ENCODE peak calls at places on chromosomes 5 and 9, in six cellular contexts. J is psoas muscle; Y is aorta; H is uterus; D is CD4-positive, alpha-beta T cell; S is colonic mucosa. P is an unnamed sample.
A peak's percentile ranks its signal among the peaks of the same experiment; 100 is the strongest.

GRCh38 chr5:77305921-77306320 is 95.4 kb downstream of the PDE8B start:
- DNase-seq in H (peak; percentile 53), J (no peak), D (no peak), S (no peak), Y (no peak), P (no peak)

GRCh38 chr9:85223506-85224108 is 518.1 kb downstream of the AGTPBP1 start:
- DNase-seq in Y (no peak), J (no peak), H (no peak), S (no peak), D (no peak), P (no peak)

GRCh38 chr9:96089425-96089824 is 212.6 kb downstream of the HSD17B3 start:
- DNase-seq in Y (no peak), J (no peak), S (no peak), H (no peak), D (no peak), P (no peak)

GRCh38 chr9:109418827-109419226 is 79.3 kb downstream of the PTPN3 start:
- DNase-seq in J (no peak), S (no peak), Y (no peak), D (no peak), H (no peak), P (peak; percentile 42)

GRCh38 chr5:83469075-83469474 is 2.5 kb upstream of the VCAN start:
- DNase-seq in Y (no peak), S (no peak), D (no peak), H (no peak), J (no peak), P (no peak)

GRCh38 chr5:124803617-124804331 is 57.3 kb upstream of the ZNF608 start:
- DNase-seq in D (no peak), H (no peak), Y (no peak), J (no peak), S (no peak), P (no peak)

GRCh38 chr9:35812025-35812602 is at the start of gene SPAG8:
- DNase-seq in Y (peak; percentile 97), J (peak; percentile 97), S (peak; percentile 95), H (peak; percentile 92), D (peak; percentile 90), P (peak; percentile 86)

GRCh38 chr9:99093492-99093791 is 11.5 kb upstream of the TGFBR1 start:
- DNase-seq in H (no peak), Y (no peak), D (no peak), J (no peak), S (no peak), P (no peak)

GRCh38 chr9:5389109-5389732 is 48.5 kb downstream of the PLGRKT start:
- DNase-seq in J (no peak), S (no peak), D (no peak), H (no peak), Y (no peak), P (no peak)

GRCh38 chr9:87100001-87100400 is 152.7 kb upstream of the GAS1 start:
- DNase-seq in S (no peak), J (no peak), H (no peak), Y (no peak), D (no peak), P (no peak)

GRCh38 chr5:131952286-131952857 is 6.9 kb upstream of the MEIKIN start:
- DNase-seq in Y (no peak), S (no peak), J (no peak), H (no peak), D (no peak), P (no peak)

GRCh38 chr5:157670662-157671591 is at the start of gene C5orf52:
- DNase-seq in H (peak; percentile 45), S (peak; percentile 91), Y (peak; percentile 57), J (no peak), D (no peak), P (no peak)

GRCh38 chr5:1860949-1861348 is 21.8 kb downstream of the IRX4 start:
- DNase-seq in S (no peak), D (no peak), J (no peak), H (no peak), Y (no peak), P (no peak)

GRCh38 chr5:137488974-137489373 is 10.2 kb downstream of the SPOCK1 start:
- DNase-seq in J (no peak), D (no peak), S (no peak), Y (no peak), H (no peak), P (no peak)

GRCh38 chr5:100273846-100274580 is 261.2 kb upstream of the FAM174A start:
- DNase-seq in H (no peak), Y (no peak), S (no peak), J (no peak), D (no peak), P (no peak)

GRCh38 chr5:145637396-145637795 is 197.7 kb downstream of the PRELID2 start:
- DNase-seq in H (no peak), J (no peak), S (no peak), Y (no peak), D (no peak), P (no peak)

GRCh38 chr5:65390208-65390607 is 91.5 kb downstream of the ADAMTS6 start:
- DNase-seq in S (no peak), J (no peak), Y (no peak), H (no peak), D (no peak), P (no peak)

GRCh38 chr5:124718376-124718775 is 28.1 kb downstream of the ZNF608 start:
- DNase-seq in H (no peak), D (no peak), S (no peak), J (no peak), Y (no peak), P (no peak)

GRCh38 chr9:99000480-99001395 is 57.0 kb downstream of the COL15A1 start:
- DNase-seq in Y (peak; percentile 84), D (peak; percentile 65), J (peak; percentile 73), S (peak; percentile 50), H (no peak), P (no peak)

GRCh38 chr5:141976176-141976575 is 7.3 kb downstream of the RNF14 start:
- DNase-seq in J (no peak), S (no peak), D (no peak), Y (no peak), H (no peak), P (no peak)

GRCh38 chr9:133476531-133476930 is 2.4 kb downstream of the SLC2A6 start:
- DNase-seq in Y (no peak), D (no peak), S (no peak), J (no peak), H (no peak), P (no peak)

GRCh38 chr9:133475292-133475941 is 3.5 kb downstream of the SLC2A6 start:
- DNase-seq in J (no peak), S (no peak), H (no peak), Y (no peak), D (no peak), P (no peak)

GRCh38 chr9:133474853-133475252 is 4.0 kb downstream of the SLC2A6 start:
- DNase-seq in D (no peak), S (no peak), H (no peak), J (no peak), Y (no peak), P (no peak)

GRCh38 chr9:133476941-133477340 is 2.0 kb downstream of the SLC2A6 start:
- DNase-seq in H (no peak), J (peak; percentile 26), Y (no peak), S (no peak), D (no peak), P (no peak)

GRCh38 chr9:133476036-133476435 is 2.9 kb downstream of the SLC2A6 start:
- DNase-seq in H (no peak), Y (no peak), J (no peak), D (no peak), S (no peak), P (no peak)
- H3K27me3 ChIP-seq in H (no peaks in the 10 kb centered on the region), Y (no peaks in the 10 kb centered on the region), J (no peaks in the 10 kb centered on the region), D (no peaks in the 10 kb centered on the region), S (no peaks in the 10 kb centered on the region), P (peaks cover 7% of the 10 kb centered on the region)

DNA sequence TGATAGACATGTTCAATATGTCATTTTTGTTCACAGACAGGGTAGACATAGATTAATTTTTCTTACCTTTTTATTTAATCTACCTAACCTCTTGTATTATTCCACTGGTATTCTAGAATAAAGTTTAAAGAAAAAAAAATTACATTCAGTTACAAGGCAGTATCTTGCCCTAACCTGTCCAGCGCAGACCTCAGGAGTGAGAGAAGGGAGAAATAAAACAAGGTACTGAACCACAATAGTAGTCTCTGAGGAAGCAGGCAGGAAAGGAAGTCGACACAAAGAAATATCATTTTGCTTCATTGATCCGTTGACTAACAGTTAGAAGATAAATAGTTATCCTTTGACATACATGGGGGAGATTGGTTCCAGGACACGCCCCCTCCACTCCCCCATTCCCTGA is 12.5 kb upstream of the ADAMTSL1 start:
- DNase-seq in J (no peak), Y (no peak), S (no peak), H (no peak), D (no peak), P (no peak)
- H3K27me3 ChIP-seq in J (no peaks in the 10 kb centered on the region), Y (no peaks in the 10 kb centered on the region), S (no peaks in the 10 kb centered on the region), H (no peaks in the 10 kb centered on the region), D (no peaks in the 10 kb centered on the region), P (no peaks in the 10 kb centered on the region)

DNA sequence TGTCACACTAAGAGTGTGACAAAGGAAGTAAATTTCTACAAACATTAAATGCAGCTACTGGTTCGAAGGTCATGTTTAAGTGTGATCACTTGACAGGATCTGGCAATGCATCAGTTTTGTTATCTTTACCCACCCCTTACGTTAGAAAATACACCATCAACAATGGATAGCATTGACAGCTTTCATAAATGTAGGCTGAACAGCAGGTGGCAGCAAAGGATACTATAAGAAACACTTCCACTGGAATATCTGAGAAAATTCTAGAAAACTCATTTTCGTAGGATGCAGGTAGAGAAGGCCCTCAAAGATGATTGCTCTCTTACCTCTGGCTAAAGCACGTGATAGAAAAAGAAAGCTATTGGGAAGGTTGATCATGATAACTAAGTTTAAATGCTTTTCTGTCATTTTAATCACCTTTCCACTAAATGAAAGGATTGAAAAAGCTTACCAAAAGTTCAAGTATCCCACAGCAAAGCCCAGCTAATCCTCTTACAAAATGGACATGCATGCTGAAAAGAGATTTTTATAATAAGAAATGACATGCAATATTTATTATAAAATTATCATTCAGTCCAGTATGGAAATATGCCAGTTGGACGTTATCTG is 292.5 kb downstream of the PARP8 start:
- DNase-seq in Y (no peak), S (peak; percentile 51), D (no peak), J (no peak), H (no peak), P (peak; percentile 12)
- H3K27me3 ChIP-seq in Y (no peaks in the 10 kb centered on the region), S (peaks cover 6% of the 10 kb centered on the region), D (peaks cover 23% of the 10 kb centered on the region), J (peaks cover 23% of the 10 kb centered on the region), H (no peaks in the 10 kb centered on the region), P (no peaks in the 10 kb centered on the region)

GRCh38 chr5:175573493-175574269 is 84.2 kb upstream of the HRH2 start:
- DNase-seq in Y (no peak), J (no peak), D (no peak), H (no peak), S (no peak), P (no peak)

GRCh38 chr5:175576096-175576495 is 81.8 kb upstream of the HRH2 start:
- DNase-seq in J (no peak), D (no peak), S (no peak), H (no peak), Y (no peak), P (no peak)

GRCh38 chr5:175572922-175573321 is 84.9 kb upstream of the HRH2 start:
- DNase-seq in D (no peak), Y (peak; percentile 56), H (no peak), J (no peak), S (peak; percentile 20), P (no peak)

GRCh38 chr5:175576591-175576990 is 81.3 kb upstream of the HRH2 start:
- DNase-seq in D (no peak), Y (no peak), S (no peak), J (no peak), H (no peak), P (no peak)

DNA sequence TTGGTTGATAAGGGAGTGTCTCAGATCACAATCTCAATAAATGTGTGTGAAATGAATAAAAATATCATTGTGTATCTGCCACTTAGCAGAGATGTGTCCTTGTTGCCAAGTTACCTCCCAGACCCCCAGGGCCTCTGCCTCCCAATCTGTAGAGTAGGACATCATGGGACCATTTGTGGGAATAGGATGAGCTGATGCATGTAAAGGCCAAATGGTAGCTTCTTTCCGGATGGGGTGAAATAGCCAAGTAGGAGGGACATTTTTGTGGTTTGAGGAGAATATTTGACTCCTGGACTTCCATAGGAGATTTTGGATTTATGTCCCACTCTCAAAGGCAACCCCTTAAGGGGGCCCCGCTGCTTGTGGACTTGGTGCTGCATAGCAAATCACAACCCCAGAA is 82.6 kb upstream of the HRH2 start:
- DNase-seq in H (no peak), S (no peak), Y (no peak), D (no peak), J (no peak), P (no peak)
- H3K27me3 ChIP-seq in H (no peaks in the 10 kb centered on the region), S (peaks cover 3% of the 10 kb centered on the region), Y (no peaks in the 10 kb centered on the region), D (no peaks in the 10 kb centered on the region), J (peaks cover 19% of the 10 kb centered on the region), P (no peaks in the 10 kb centered on the region)

P was measured in neuronal stem cell.